ENCODE peak calls at places on chromosomes 13 and 19, in five cellular contexts. One of them, this sample, is unnamed.

GRCh38 chr13:20465218-20465879 is 60.3 kb downstream of the CRYL1 start:
- DNase-seq in heart right ventricle: no peak
- DNase-seq in esophagus muscularis mucosa: peak
- DNase-seq in WERI-Rb-1: no peak
- DNase-seq in cardiac muscle cell: peak
- DNase-seq in this sample: peak

GRCh38 chr19:49157445-49158224 is at the start of gene TRPM4:
- DNase-seq in cardiac muscle cell: peak
- DNase-seq in heart right ventricle: peak
- DNase-seq in WERI-Rb-1: peak
- DNase-seq in esophagus muscularis mucosa: no peak
- DNase-seq in this sample: peak

GRCh38 chr13:23848639-23849282 is 40.4 kb downstream of the MIPEP start:
- DNase-seq in heart right ventricle: no peak
- DNase-seq in cardiac muscle cell: no peak
- DNase-seq in esophagus muscularis mucosa: no peak
- DNase-seq in WERI-Rb-1: no peak
- DNase-seq in this sample: no peak

GRCh38 chr19:39212377-39212742 is 8.3 kb upstream of the SYCN start:
- DNase-seq in cardiac muscle cell: peak
- DNase-seq in heart right ventricle: no peak
- DNase-seq in WERI-Rb-1: peak
- DNase-seq in esophagus muscularis mucosa: no peak
- DNase-seq in this sample: no peak

GRCh38 chr19:42295831-42296525 is 6.0 kb upstream of the PRR19 start:
- DNase-seq in cardiac muscle cell: peak
- DNase-seq in heart right ventricle: peak
- DNase-seq in esophagus muscularis mucosa: peak
- DNase-seq in WERI-Rb-1: peak
- DNase-seq in this sample: peak

GRCh38 chr19:48735031-48735615 is 5.3 kb downstream of the RASIP1 start:
- DNase-seq in cardiac muscle cell: peak
- DNase-seq in heart right ventricle: no peak
- DNase-seq in WERI-Rb-1: peak
- DNase-seq in esophagus muscularis mucosa: no peak
- DNase-seq in this sample: no peak

GRCh38 chr13:92224052-92224821 is 825.8 kb downstream of the GPC5 start:
- DNase-seq in heart right ventricle: no peak
- DNase-seq in WERI-Rb-1: no peak
- DNase-seq in cardiac muscle cell: peak
- DNase-seq in esophagus muscularis mucosa: no peak
- DNase-seq in this sample: peak

GRCh38 chr13:99392126-99392805 is 85.1 kb upstream of the GPR183 start:
- DNase-seq in heart right ventricle: no peak
- DNase-seq in esophagus muscularis mucosa: no peak
- DNase-seq in cardiac muscle cell: no peak
- DNase-seq in WERI-Rb-1: peak
- DNase-seq in this sample: no peak

GRCh38 chr13:113545455-113545930 is 39.1 kb upstream of the TFDP1 start:
- DNase-seq in cardiac muscle cell: peak
- DNase-seq in heart right ventricle: no peak
- DNase-seq in WERI-Rb-1: peak
- DNase-seq in esophagus muscularis mucosa: no peak
- DNase-seq in this sample: no peak

GRCh38 chr13:113544896-113545295 is 39.7 kb upstream of the TFDP1 start:
- DNase-seq in WERI-Rb-1: no peak
- DNase-seq in esophagus muscularis mucosa: no peak
- DNase-seq in cardiac muscle cell: no peak
- DNase-seq in heart right ventricle: no peak
- DNase-seq in this sample: peak

GRCh38 chr13:113546571-113547247 is 37.8 kb upstream of the TFDP1 start:
- DNase-seq in heart right ventricle: peak
- DNase-seq in esophagus muscularis mucosa: no peak
- DNase-seq in WERI-Rb-1: peak
- DNase-seq in cardiac muscle cell: no peak
- DNase-seq in this sample: no peak

GRCh38 chr13:113547248-113547971 is 37.1 kb upstream of the TFDP1 start:
- DNase-seq in esophagus muscularis mucosa: peak
- DNase-seq in heart right ventricle: no peak
- DNase-seq in WERI-Rb-1: peak
- DNase-seq in cardiac muscle cell: peak
- DNase-seq in this sample: no peak

GRCh38 chr13:113545931-113546516 is 38.5 kb upstream of the TFDP1 start:
- DNase-seq in WERI-Rb-1: peak
- DNase-seq in cardiac muscle cell: no peak
- DNase-seq in esophagus muscularis mucosa: no peak
- DNase-seq in heart right ventricle: no peak
- DNase-seq in this sample: peak
- H3K4me3 ChIP-seq in WERI-Rb-1: no peak
- H3K4me3 ChIP-seq in cardiac muscle cell: no peak
- H3K4me3 ChIP-seq in esophagus muscularis mucosa: peak
- H3K4me3 ChIP-seq in heart right ventricle: no peak
- H3K4me3 ChIP-seq in this sample: no peak

DNA sequence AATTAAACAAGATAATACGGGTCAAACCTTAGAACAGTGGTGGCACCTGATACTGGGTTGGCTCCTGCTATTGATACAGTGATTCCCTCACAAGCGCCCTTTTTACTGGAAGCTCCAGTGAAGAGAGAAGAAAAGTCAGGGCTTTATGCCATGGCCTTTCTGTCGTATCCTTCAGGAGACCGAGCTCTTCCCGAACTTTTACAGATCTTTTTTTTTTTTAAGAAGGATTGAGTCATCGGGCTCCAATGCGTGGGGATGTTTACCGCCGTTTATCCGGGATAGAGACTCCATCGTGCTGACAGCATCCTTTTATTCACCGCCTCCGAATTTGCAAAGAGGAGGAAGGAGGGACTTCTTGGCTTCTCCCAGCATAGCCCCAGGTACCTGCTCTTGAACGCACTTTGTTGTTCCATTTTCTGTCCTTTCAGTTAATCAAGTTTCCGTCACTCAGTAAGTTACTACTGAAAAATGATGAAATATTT is 574 bp downstream of the ZNF227 start:
- DNase-seq in esophagus muscularis mucosa: no peak
- DNase-seq in cardiac muscle cell: peak
- DNase-seq in WERI-Rb-1: no peak
- DNase-seq in heart right ventricle: no peak
- DNase-seq in this sample: no peak
- H3K4me3 ChIP-seq in esophagus muscularis mucosa: peak
- H3K4me3 ChIP-seq in cardiac muscle cell: peak
- H3K4me3 ChIP-seq in WERI-Rb-1: peak
- H3K4me3 ChIP-seq in heart right ventricle: peak
- H3K4me3 ChIP-seq in this sample: peak

GRCh38 chr19:21022996-21023395 is 2.5 kb downstream of the ZNF430 start:
- DNase-seq in WERI-Rb-1: no peak
- DNase-seq in cardiac muscle cell: peak
- DNase-seq in esophagus muscularis mucosa: no peak
- DNase-seq in heart right ventricle: no peak
- DNase-seq in this sample: peak

GRCh38 chr19:21020298-21021227 is at the start of gene ZNF430:
- DNase-seq in WERI-Rb-1: peak
- DNase-seq in esophagus muscularis mucosa: peak
- DNase-seq in cardiac muscle cell: peak
- DNase-seq in heart right ventricle: peak
- DNase-seq in this sample: peak

GRCh38 chr19:21028969-21029268 is 8.5 kb downstream of the ZNF430 start:
- DNase-seq in WERI-Rb-1: no peak
- DNase-seq in heart right ventricle: no peak
- DNase-seq in esophagus muscularis mucosa: no peak
- DNase-seq in cardiac muscle cell: no peak
- DNase-seq in this sample: no peak

DNA sequence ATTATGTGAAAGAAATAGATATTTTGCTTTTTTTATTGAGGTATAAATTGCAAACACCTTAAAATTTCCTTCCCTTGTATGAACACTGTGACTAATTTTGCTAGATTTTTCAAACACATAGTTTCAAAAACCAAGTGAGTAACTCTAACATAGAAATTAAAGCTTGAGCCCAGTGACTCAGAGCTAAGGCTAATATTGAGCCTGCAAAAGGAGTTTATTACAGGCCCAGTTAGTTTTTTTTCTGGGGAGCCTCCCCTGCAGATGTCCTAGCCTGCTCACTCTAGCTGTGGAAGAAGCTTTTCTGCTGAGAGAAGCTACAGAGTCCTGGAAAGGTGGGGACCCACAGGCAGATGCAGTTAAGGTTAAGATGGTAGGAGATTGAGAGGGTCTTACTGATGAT is 3.4 kb downstream of the ZNF430 start:
- DNase-seq in heart right ventricle: no peak
- DNase-seq in WERI-Rb-1: no peak
- DNase-seq in esophagus muscularis mucosa: no peak
- DNase-seq in cardiac muscle cell: no peak
- DNase-seq in this sample: no peak
- H3K4me3 ChIP-seq in heart right ventricle: no peak
- H3K4me3 ChIP-seq in WERI-Rb-1: no peak
- H3K4me3 ChIP-seq in esophagus muscularis mucosa: no peak
- H3K4me3 ChIP-seq in cardiac muscle cell: no peak
- H3K4me3 ChIP-seq in this sample: no peak

DNA sequence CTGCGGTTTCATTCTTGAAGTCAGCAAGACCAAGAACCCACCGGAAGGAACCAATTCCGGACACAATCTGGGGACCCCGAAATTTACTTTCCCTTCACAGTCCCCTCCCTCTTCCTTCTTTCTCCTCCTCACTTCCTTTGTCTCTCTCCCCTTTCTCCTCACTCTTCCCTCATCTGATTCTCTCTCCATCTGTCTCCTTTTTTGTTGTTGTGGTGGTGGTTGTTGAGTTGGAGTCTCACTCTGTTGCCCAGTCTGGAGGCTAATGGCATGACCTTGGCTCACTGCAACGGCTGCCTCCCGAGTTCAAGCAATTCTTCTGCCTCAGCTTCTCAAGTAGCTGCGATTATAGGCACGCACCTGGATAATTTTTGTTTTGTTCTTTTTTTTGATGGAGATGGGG is 32.7 kb upstream of the OR1M1 start:
- DNase-seq in esophagus muscularis mucosa: no peak
- DNase-seq in heart right ventricle: no peak
- DNase-seq in cardiac muscle cell: no peak
- DNase-seq in WERI-Rb-1: no peak
- DNase-seq in this sample: no peak
- H3K4me3 ChIP-seq in esophagus muscularis mucosa: no peak
- H3K4me3 ChIP-seq in heart right ventricle: no peak
- H3K4me3 ChIP-seq in cardiac muscle cell: no peak
- H3K4me3 ChIP-seq in WERI-Rb-1: no peak
- H3K4me3 ChIP-seq in this sample: no peak

DNA sequence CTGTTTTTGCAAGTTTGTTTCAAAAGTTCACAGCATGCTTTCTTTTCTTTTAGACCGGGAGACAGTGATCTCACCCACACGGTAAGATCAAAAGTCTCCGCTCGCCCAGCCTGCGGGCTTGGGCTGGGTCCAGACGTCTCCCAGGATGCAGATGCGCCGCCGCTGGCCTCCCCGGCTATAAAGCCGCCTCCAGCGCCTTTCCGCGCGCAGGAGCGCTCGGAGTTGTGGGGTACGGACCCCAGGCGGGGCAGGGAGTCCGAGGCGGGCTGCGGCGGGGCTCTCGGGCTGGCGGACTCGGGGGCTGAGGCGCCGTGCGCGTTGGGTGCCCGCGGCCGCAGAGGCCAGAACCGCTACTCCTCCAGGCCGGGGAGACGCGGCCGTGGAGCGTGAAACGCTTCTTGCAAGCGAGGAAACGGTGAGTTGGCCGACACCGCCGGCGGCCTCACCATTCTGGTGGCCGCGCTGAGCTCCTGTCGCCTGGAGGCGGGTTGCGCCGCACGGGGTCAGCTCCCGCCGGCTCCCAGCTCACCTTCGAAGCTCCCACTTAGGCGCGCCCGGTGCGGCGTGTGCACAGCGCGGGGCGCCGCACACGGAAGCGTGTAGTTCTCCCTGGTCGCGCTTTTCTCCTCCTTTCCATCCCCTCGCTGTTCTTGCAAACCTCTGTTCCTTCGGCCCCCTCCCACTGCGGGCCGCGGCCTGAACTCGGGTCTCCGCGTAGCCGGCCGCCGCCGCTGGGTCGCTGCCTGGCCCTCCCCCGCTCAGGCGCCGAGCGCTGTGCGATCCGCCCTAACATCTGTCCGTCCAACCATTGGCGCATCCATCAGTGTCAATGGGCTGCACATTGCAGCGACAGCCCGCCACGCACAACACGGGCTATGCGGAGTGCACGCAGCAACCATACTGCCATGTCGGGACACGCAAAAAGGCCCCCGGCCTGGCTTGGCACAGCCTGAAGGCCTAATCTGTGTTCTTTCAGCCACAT is 2.3 kb upstream of the TSHZ3 start:
- DNase-seq in WERI-Rb-1: peak
- DNase-seq in cardiac muscle cell: peak
- DNase-seq in esophagus muscularis mucosa: no peak
- DNase-seq in heart right ventricle: peak
- DNase-seq in this sample: peak
- H3K4me3 ChIP-seq in WERI-Rb-1: peak
- H3K4me3 ChIP-seq in cardiac muscle cell: peak
- H3K4me3 ChIP-seq in esophagus muscularis mucosa: peak
- H3K4me3 ChIP-seq in heart right ventricle: peak
- H3K4me3 ChIP-seq in this sample: peak

DNA sequence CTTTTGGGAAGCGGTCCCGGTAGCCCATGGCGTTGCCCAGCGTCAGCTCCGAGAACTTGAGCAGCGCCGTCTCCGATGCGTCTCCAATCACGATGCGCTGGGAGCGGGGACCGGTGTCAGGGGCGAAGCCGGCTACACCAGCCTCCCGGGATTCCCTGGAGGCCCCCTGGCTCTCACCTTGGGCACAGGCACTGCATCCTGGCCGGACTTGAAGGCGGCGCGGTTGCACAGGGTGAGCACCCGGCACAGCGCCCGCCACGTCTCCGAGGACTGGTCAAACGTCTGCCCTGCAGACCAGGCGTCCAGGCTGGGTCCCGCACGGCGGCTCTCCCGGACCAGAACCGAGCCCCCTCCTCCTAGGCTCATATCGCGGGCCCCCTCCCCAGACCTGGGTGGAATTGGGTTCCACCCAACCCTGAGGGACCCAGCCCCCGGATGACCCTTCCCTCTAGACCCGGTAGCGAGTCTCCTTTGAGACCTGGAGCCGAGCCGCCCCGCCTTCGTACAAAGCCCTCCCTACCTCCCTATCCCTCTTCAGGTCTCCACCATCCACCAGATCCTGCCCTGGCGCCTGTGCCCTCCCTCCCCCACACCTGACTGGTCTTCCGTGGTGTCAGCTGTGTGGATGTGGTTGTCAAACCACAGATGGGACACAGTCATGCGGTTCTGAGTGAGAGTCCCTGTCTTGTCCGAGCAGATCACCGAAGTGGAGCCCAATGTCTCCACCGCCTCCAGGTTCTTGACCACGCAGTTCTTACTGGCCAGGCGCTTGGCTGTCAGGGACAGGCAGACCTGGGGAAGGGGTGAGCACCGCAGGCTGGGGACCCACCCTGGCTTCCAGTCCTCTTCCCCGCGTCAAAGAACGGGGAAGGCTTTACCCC is 4.8 kb downstream of the ATP4A start:
- DNase-seq in heart right ventricle: no peak
- DNase-seq in WERI-Rb-1: no peak
- DNase-seq in esophagus muscularis mucosa: no peak
- DNase-seq in cardiac muscle cell: no peak
- DNase-seq in this sample: no peak
- H3K4me3 ChIP-seq in heart right ventricle: no peak
- H3K4me3 ChIP-seq in WERI-Rb-1: peak
- H3K4me3 ChIP-seq in esophagus muscularis mucosa: peak
- H3K4me3 ChIP-seq in cardiac muscle cell: peak
- H3K4me3 ChIP-seq in this sample: peak

DNA sequence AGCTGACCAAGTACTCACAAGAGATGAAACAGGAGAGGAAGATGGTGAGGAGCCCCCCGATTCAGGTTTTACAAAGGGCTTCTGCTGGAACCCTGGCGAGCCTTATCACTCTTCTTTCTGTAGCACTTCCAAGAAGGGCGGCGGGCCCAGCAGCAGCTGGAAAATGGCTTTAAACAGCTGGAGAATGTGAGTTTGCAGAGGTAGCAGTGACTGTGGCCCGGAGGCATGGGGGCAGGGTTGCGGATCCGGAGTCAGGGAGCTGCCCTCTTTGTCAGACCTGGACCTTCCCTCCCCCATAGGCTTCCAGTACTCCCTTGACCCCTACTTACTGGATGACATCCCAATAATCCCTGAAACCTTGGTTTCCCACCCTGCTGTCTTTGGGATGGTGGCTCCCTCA is 3.6 kb downstream of the TRIP10 start:
- DNase-seq in heart right ventricle: no peak
- DNase-seq in esophagus muscularis mucosa: no peak
- DNase-seq in cardiac muscle cell: no peak
- DNase-seq in WERI-Rb-1: no peak
- DNase-seq in this sample: no peak
- H3K4me3 ChIP-seq in heart right ventricle: no peak
- H3K4me3 ChIP-seq in esophagus muscularis mucosa: peak
- H3K4me3 ChIP-seq in cardiac muscle cell: no peak
- H3K4me3 ChIP-seq in WERI-Rb-1: no peak
- H3K4me3 ChIP-seq in this sample: no peak